ENCODE peak calls at places on chromosome 13, in five cellular contexts. A is heart left ventricle, Q is bronchial epithelial cell, L is keratinocyte, T is colonic mucosa. J is an unnamed sample.

GRCh38 chr13:113758651-113759524 is at the start of gene TMEM255B:
- DNase-seq in A (peak), Q (peak), L (no peak), T (peak), J (peak)

GRCh38 chr13:52454459-52454824 is 836 bp upstream of the CKAP2 start:
- DNase-seq in A (no peak), Q (peak), L (no peak), T (peak), J (peak)

GRCh38 chr13:30143671-30144400 is 163.5 kb downstream of the KATNAL1 start:
- DNase-seq in A (no peak), Q (peak), L (no peak), T (no peak), J (no peak)

GRCh38 chr13:23619073-23619855 is 49.1 kb downstream of the TNFRSF19 start:
- DNase-seq in A (no peak), Q (peak), L (no peak), T (no peak), J (no peak)

GRCh38 chr13:54637377-54637776 is 1608.8 kb downstream of the OLFM4 start:
- DNase-seq in A (no peak), Q (peak), L (no peak), T (no peak), J (no peak)

GRCh38 chr13:108495686-108496363 is 133.6 kb upstream of the MYO16 start:
- DNase-seq in A (no peak), Q (no peak), L (no peak), T (no peak), J (no peak)

GRCh38 chr13:105087941-105088340 is 1447.5 kb downstream of the EFNB2 start:
- DNase-seq in A (no peak), Q (no peak), L (no peak), T (no peak), J (no peak)

GRCh38 chr13:23183292-23183691 is 2.5 kb downstream of the SGCG start:
- DNase-seq in A (peak), Q (no peak), L (no peak), T (no peak), J (no peak)

GRCh38 chr13:112812306-112813034 is 122.6 kb downstream of the ATP11A start:
- DNase-seq in A (no peak), Q (no peak), L (no peak), T (no peak), J (no peak)

GRCh38 chr13:40666905-40667621 is 622 bp upstream of the FOXO1 start:
- DNase-seq in A (peak), Q (no peak), L (no peak), T (peak), J (peak)

GRCh38 chr13:80979035-80979641 is 638.2 kb upstream of the SPRY2 start:
- DNase-seq in A (no peak), Q (peak), L (peak), T (peak), J (peak)

GRCh38 chr13:19940106-19940505 is 18.4 kb upstream of the ZMYM2 start:
- DNase-seq in A (no peak), Q (no peak), L (no peak), T (no peak), J (no peak)

GRCh38 chr13:33349996-33350826 is 64.7 kb upstream of the STARD13 start:
- DNase-seq in A (peak), Q (no peak), L (no peak), T (peak), J (peak)

GRCh38 chr13:39602614-39603366 is at the start of gene LHFPL6:
- DNase-seq in A (peak), Q (peak), L (no peak), T (peak), J (peak)

GRCh38 chr13:113297370-113297871 is 382 bp downstream of the LAMP1 start:
- DNase-seq in A (no peak), Q (peak), L (no peak), T (peak), J (peak)

GRCh38 chr13:25738342-25738771 is 313.5 kb downstream of the SHISA2 start:
- DNase-seq in A (no peak), Q (peak), L (no peak), T (peak), J (no peak)

GRCh38 chr13:59494560-59494970 is 669.2 kb downstream of the DIAPH3 start:
- DNase-seq in A (peak), Q (no peak), L (no peak), T (no peak), J (no peak)

GRCh38 chr13:20492641-20493040 is 33.0 kb downstream of the CRYL1 start:
- DNase-seq in A (no peak), Q (peak), L (no peak), T (peak), J (peak)

GRCh38 chr13:71879129-71879535 is 12.1 kb upstream of the DACH1 start:
- DNase-seq in A (no peak), Q (peak), L (no peak), T (no peak), J (peak)

GRCh38 chr13:34179481-34179880 is 361.5 kb downstream of the RFC3 start:
- DNase-seq in A (no peak), Q (no peak), L (no peak), T (no peak), J (no peak)

GRCh38 chr13:27177852-27178251 is 6.2 kb upstream of the USP12 start:
- DNase-seq in A (no peak), Q (no peak), L (no peak), T (peak), J (peak)

GRCh38 chr13:66427330-66427990 is 802.7 kb downstream of the PCDH9 start:
- DNase-seq in A (no peak), Q (no peak), L (no peak), T (no peak), J (no peak)

GRCh38 chr13:36133950-36134349 is 2.8 kb upstream of the DCLK1 start:
- DNase-seq in A (no peak), Q (no peak), L (no peak), T (no peak), J (no peak)

GRCh38 chr13:30376426-30377311 is 45.6 kb upstream of the UBE2L5 start:
- DNase-seq in A (no peak), Q (peak), L (no peak), T (peak), J (peak)

GRCh38 chr13:98751397-98752110 is 918 bp downstream of the SLC15A1 start:
- DNase-seq in A (no peak), Q (peak), L (no peak), T (no peak), J (no peak)

GRCh38 chr13:49641810-49642291 is 13.5 kb downstream of the ARL11 start:
- DNase-seq in A (peak), Q (peak), L (peak), T (peak), J (no peak)

GRCh38 chr13:79780240-79780639 is 299.3 kb downstream of the NDFIP2 start:
- DNase-seq in A (no peak), Q (peak), L (no peak), T (no peak), J (no peak)

GRCh38 chr13:71786815-71787214 is 80.2 kb downstream of the DACH1 start:
- DNase-seq in A (no peak), Q (no peak), L (no peak), T (no peak), J (no peak)

GRCh38 chr13:43911871-43912270 is 32.2 kb downstream of the LACC1 start:
- DNase-seq in A (no peak), Q (no peak), L (no peak), T (no peak), J (no peak)

GRCh38 chr13:43911283-43911682 is 31.6 kb downstream of the LACC1 start:
- DNase-seq in A (peak), Q (no peak), L (no peak), T (no peak), J (no peak)

GRCh38 chr13:43905435-43906031 is 25.8 kb downstream of the LACC1 start:
- DNase-seq in A (no peak), Q (peak), L (no peak), T (peak), J (peak)

GRCh38 chr13:43908156-43909126 is 28.7 kb downstream of the LACC1 start:
- DNase-seq in A (no peak), Q (peak), L (no peak), T (no peak), J (no peak)
- TF ChIP-seq CTCF in A (peak), Q (peak), L (peak), T (peak), J (no peak)

DNA sequence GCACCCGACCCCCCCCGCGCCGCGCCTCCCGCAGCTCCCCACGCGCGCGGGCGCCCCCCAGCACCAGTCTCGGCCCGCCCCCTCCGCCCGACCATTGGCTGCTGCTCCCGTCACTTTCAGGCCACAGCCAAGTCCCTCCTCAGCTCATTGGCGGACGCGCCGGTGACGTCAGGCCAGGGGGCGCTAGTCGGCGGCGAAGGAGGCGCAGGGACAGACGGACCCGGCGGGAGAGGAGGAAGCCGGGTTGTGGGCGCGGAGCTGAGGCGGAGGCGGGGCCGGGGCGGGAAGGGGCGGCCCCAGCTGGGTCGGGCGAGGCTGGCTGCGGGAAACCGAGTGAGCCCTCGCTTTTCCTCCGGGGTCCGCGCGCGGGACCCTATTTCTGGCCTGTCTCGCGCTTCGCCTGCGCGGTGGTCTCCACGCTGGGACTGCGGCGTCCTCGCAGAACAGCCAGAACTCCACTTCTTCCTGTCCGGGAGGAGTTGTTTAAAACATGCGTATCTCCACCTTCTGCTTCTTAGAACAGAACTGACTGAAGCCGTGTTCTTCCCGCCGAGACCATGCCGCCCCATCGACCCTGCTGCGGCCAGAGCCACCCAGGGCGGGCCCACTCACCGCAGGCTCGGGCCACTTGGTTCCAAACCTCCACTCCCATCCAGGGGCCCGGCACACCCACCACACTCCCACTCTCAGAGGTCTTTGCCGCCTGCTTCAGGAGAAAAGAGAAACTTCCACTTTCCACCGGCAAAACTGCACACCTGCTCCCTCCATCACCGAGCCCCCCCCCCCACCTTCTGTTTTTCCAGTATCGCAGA is 459 bp upstream of the TMTC4 start:
- DNase-seq in A (peak), Q (peak), L (peak), T (peak), J (peak)
- TF ChIP-seq CTCF in A (peak), Q (peak), L (peak), T (no peak), J (peak)

GRCh38 chr13:64470751-64471150 is 2759.4 kb downstream of the PCDH9 start:
- DNase-seq in A (no peak), Q (no peak), L (no peak), T (no peak), J (no peak)

DNA sequence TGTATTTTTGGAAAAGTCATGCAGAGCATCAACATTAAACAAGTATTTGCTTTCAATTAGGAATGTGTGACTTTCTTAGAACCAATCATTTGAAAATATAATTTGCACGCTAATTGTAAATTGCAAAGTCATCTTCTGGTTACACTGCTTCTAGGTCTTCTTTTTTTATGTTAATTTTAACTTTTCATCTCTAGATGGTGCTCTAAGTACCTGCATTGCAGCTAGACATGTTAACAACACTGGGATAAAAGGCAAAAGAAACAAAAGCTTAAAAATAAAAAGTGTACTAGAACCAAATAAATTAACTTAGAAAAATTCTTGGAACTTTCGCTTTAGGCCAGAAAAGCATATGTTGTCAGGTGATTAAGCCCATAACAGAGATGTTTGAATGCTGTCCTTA is 2758.2 kb downstream of the PCDH9 start:
- DNase-seq in A (no peak), Q (peak), L (no peak), T (no peak), J (no peak)
- TF ChIP-seq CTCF in A (peak), Q (peak), L (peak), T (no peak), J (no peak)

GRCh38 chr13:42381165-42381425 is 109.1 kb downstream of the AKAP11 start:
- DNase-seq in A (no peak), Q (no peak), L (no peak), T (no peak), J (no peak)
- TF ChIP-seq CTCF in A (no peak), Q (no peak), L (no peak), T (no peak), J (no peak)

DNA sequence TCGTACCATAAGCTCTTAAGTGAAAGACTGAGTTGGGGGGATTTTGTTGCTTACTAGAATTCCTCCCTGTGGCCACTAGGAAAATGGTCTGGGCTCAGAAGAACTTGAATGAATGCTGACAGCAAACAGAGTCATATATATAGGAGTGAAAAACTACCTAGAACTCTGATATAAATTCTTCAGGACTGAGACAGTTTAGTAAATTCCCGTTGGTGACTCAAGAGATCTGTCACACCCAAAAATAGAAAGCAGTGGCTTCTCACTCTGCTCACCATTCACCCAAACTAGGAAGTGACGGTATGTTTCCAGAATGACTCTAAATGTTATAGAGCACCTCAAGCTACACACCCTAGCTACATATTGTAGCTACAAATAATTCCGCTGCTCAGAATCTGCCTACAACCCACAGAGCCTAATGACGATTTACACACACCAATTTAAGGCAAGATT is 116.2 kb downstream of the TBC1D4 start:
- DNase-seq in A (no peak), Q (peak), L (peak), T (no peak), J (peak)
- TF ChIP-seq CTCF in A (no peak), Q (no peak), L (peak), T (no peak), J (no peak)

GRCh38 chr13:110369400-110369799 is 62.3 kb downstream of the COL4A2 start:
- DNase-seq in A (no peak), Q (no peak), L (no peak), T (no peak), J (no peak)
- TF ChIP-seq CTCF in A (no peak), Q (no peak), L (no peak), T (no peak), J (no peak)

DNA sequence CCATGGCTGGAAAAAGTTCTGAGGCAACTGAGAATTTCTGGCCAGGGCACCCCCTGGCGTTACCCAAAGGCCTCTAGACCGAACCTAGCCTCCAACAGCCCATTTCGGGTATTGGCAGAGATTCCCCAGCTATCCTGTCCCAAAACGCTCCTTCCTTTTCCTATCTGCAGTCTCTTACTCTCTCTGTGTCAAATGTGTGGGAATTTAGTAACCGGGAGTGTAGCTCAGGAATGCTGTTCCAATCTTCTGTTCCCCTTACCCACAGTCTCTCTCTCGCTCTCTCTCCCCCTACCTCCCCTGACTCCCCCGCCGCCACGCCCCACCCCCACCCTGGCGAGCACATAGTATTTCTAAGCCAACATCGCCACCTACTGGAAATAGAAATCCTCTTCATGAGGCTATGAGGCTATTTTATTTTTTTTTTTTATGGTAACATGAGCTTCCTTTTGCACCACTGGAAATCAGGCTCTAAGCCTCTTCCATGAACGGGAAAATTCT is 27.0 kb downstream of the OXGR1 start:
- DNase-seq in A (no peak), Q (no peak), L (no peak), T (no peak), J (no peak)
- TF ChIP-seq CTCF in A (no peak), Q (no peak), L (no peak), T (no peak), J (no peak)

DNA sequence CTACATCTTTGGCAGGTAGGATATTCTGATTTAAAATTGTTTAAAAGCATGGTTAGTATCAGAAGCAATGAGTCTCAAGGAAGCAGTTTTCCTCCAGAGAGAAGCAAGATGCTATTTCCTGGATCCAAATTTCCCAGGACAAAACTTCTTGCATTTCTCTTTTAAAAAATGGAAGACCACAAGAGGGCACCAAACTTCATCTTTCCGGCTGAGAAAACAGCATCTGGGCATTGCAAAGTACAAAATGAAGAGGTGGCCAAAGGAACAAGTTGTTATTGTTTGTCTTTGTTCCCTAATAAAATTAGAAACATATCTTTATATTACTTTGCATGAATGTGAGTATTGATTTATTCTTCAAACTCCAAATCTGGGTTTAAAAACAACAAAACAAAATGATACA is 60.0 kb upstream of the LRCH1 start:
- DNase-seq in A (no peak), Q (peak), L (no peak), T (no peak), J (peak)
- TF ChIP-seq CTCF in A (peak), Q (peak), L (peak), T (peak), J (peak)

GRCh38 chr13:91384891-91385290 is 13.5 kb upstream of the GPC5 start:
- DNase-seq in A (no peak), Q (no peak), L (no peak), T (no peak), J (no peak)

GRCh38 chr13:91383836-91384235 is 14.6 kb upstream of the GPC5 start:
- DNase-seq in A (no peak), Q (no peak), L (no peak), T (no peak), J (no peak)

DNA sequence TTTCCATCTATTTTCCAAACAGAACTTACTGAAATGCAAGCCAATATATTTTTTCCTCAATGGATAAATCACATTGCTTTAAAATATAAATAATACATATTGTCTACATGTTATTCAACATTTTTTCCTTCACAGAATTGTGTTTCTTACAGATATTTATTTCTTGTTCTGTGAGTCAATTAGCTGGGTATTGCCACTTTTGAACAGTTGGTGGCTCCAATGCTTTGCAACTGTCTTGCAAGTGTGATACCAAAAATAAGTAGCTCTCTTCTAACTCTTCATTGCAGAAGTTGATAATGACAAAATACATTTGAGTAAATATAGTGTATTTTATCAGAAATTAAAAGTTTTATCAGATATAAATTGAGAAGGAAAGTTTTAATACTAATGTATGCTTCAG is 17.1 kb upstream of the GPC5 start:
- DNase-seq in A (no peak), Q (peak), L (no peak), T (no peak), J (no peak)
- TF ChIP-seq CTCF in A (peak), Q (no peak), L (peak), T (no peak), J (peak)